ENCODE peak calls at places on chromosomes 2 and 18, in four cellular contexts. Y, S, W and J are unnamed samples.

GRCh38 chr2:227411320-227411989 is 23.7 kb upstream of the SCYGR1 start:
- DNase-seq in S (no peak), Y (no peak), W (no peak), J (no peak)

GRCh38 chr2:162013514-162014205 is 60.4 kb downstream of the DPP4 start:
- DNase-seq in S (no peak), W (no peak), Y (no peak), J (no peak)

GRCh38 chr2:11203480-11203879 is 48.2 kb downstream of the SLC66A3 start:
- DNase-seq in W (no peak), Y (no peak), S (peak; percentile 60), J (no peak)

GRCh38 chr2:127145255-127145899 is 38.4 kb upstream of the BIN1 start:
- DNase-seq in Y (no peak), W (no peak), S (no peak), J (peak; percentile 72)

GRCh38 chr2:1707771-1708351 is 36.5 kb downstream of the PXDN start:
- DNase-seq in W (peak; percentile 75), Y (peak; percentile 37), S (peak; percentile 87), J (no peak)

GRCh38 chr2:134173338-134174016 is 80.4 kb upstream of the MGAT5 start:
- DNase-seq in S (no peak), Y (no peak), W (no peak), J (peak; percentile 68)

GRCh38 chr2:36197192-36197591 is 158.4 kb upstream of the CRIM1 start:
- DNase-seq in S (no peak), Y (no peak), W (no peak), J (no peak)

GRCh38 chr18:11482271-11482670 is 127.1 kb upstream of the SLC35G4 start:
- DNase-seq in Y (no peak), W (no peak), S (no peak), J (no peak)

GRCh38 chr2:235160281-235160805 is 208.5 kb downstream of the SH3BP4 start:
- DNase-seq in Y (no peak), W (no peak), S (no peak), J (no peak)

GRCh38 chr18:50473896-50474295 is 86.0 kb upstream of the MAPK4 start:
- DNase-seq in S (no peak), W (no peak), Y (no peak), J (no peak)

GRCh38 chr2:29345236-29345635 is 230.0 kb downstream of the CLIP4 start:
- DNase-seq in W (no peak), Y (no peak), S (no peak), J (no peak)

GRCh38 chr2:132477436-132477835 is 60.8 kb downstream of the GPR39 start:
- DNase-seq in S (peak; percentile 5), W (no peak), Y (no peak), J (no peak)

GRCh38 chr2:232330068-232330999 is 48.2 kb upstream of the ALPP start:
- DNase-seq in Y (no peak), S (no peak), W (no peak), J (no peak)

GRCh38 chr2:190553254-190553653 is 18.7 kb upstream of the NEMP2 start:
- DNase-seq in W (no peak), S (no peak), Y (no peak), J (no peak)

GRCh38 chr18:25230658-25231326 is 121.2 kb downstream of the ZNF521 start:
- DNase-seq in S (peak; percentile 67), Y (no peak), W (peak; percentile 65), J (peak; percentile 68)

GRCh38 chr2:44974064-44974715 is 32.7 kb downstream of the SIX3 start:
- DNase-seq in S (no peak), Y (no peak), W (no peak), J (no peak)

GRCh38 chr2:39546937-39547336 is 109.9 kb upstream of the MAP4K3 start:
- DNase-seq in S (no peak), Y (no peak), W (no peak), J (no peak)

GRCh38 chr2:102895386-102895785 is 133.6 kb downstream of the TMEM182 start:
- DNase-seq in Y (peak; percentile 7), W (no peak), S (no peak), J (no peak)

GRCh38 chr2:130336877-130337734 is 5.6 kb upstream of the IMP4 start:
- DNase-seq in W (peak; percentile 93), S (no peak), Y (no peak), J (no peak)

GRCh38 chr18:37846996-37847395 is 281.4 kb upstream of the CELF4 start:
- DNase-seq in W (no peak), Y (no peak), S (no peak), J (no peak)

GRCh38 chr18:2848879-2849254 is 2.1 kb downstream of the EMILIN2 start:
- DNase-seq in W (no peak), Y (no peak), S (no peak), J (no peak)

GRCh38 chr18:35680139-35680551 is 98.6 kb downstream of the GALNT1 start:
- DNase-seq in W (no peak), S (no peak), Y (no peak), J (no peak)

GRCh38 chr18:23380817-23381216 is 72.3 kb upstream of the RIOK3 start:
- DNase-seq in W (no peak), S (no peak), Y (no peak), J (no peak)

GRCh38 chr2:33670392-33670937 is 71.4 kb upstream of the FAM98A start:
- DNase-seq in Y (no peak), S (no peak), W (no peak), J (no peak)

GRCh38 chr2:235757212-235757611 is 263.4 kb downstream of the AGAP1 start:
- DNase-seq in W (no peak), S (no peak), Y (no peak), J (no peak)

GRCh38 chr2:173657996-173658717 is 303.5 kb downstream of the CDCA7 start:
- DNase-seq in W (no peak), S (peak; percentile 73), Y (no peak), J (no peak)

GRCh38 chr2:186342029-186342428 is 144.0 kb upstream of the ZC3H15 start:
- DNase-seq in W (no peak), S (no peak), Y (no peak), J (no peak)

GRCh38 chr2:238565031-238565430 is 138.3 kb downstream of the ASB1 start:
- DNase-seq in S (no peak), Y (no peak), W (no peak), J (no peak)

GRCh38 chr2:147873859-147874483 is 29.1 kb downstream of the ACVR2A start:
- DNase-seq in S (no peak), W (no peak), Y (no peak), J (no peak)

GRCh38 chr2:238124488-238125126 is 13.9 kb upstream of the KLHL30 start:
- DNase-seq in Y (no peak), S (no peak), W (no peak), J (no peak)

GRCh38 chr2:36594849-36595248 is 3.1 kb downstream of the FEZ2 start:
- DNase-seq in Y (no peak), W (no peak), S (no peak), J (no peak)